ENCODE peak calls at places on chromosomes 11 and 22, in five cellular contexts. One of them, this sample, is unnamed.

GRCh38 chr11:33829430-33830141 is 55.3 kb upstream of the FBXO3 start:
- DNase-seq in HFF-Myc: peak
- DNase-seq in lower leg skin: peak
- DNase-seq in foreskin fibroblast: peak
- DNase-seq in IMR-90: peak
- DNase-seq in this sample: peak

GRCh38 chr22:42022162-42022847 is 23.7 kb downstream of the WBP2NL start:
- DNase-seq in foreskin fibroblast: no peak
- DNase-seq in IMR-90: no peak
- DNase-seq in lower leg skin: no peak
- DNase-seq in HFF-Myc: no peak
- DNase-seq in this sample: peak

GRCh38 chr11:60265373-60266214 is 14.9 kb upstream of the MS4A4A start:
- DNase-seq in foreskin fibroblast: peak
- DNase-seq in IMR-90: peak
- DNase-seq in HFF-Myc: peak
- DNase-seq in lower leg skin: no peak
- DNase-seq in this sample: peak

GRCh38 chr22:32177221-32177765 is 18.2 kb upstream of the C22orf42 start:
- DNase-seq in foreskin fibroblast: no peak
- DNase-seq in lower leg skin: no peak
- DNase-seq in IMR-90: no peak
- DNase-seq in HFF-Myc: no peak
- DNase-seq in this sample: peak

GRCh38 chr22:44403166-44403565 is 90.4 kb upstream of the SHISAL1 start:
- DNase-seq in lower leg skin: peak
- DNase-seq in foreskin fibroblast: no peak
- DNase-seq in HFF-Myc: no peak
- DNase-seq in IMR-90: no peak
- DNase-seq in this sample: no peak

GRCh38 chr11:31608995-31609394 is 99.4 kb downstream of the ELP4 start:
- DNase-seq in foreskin fibroblast: no peak
- DNase-seq in lower leg skin: no peak
- DNase-seq in HFF-Myc: no peak
- DNase-seq in IMR-90: no peak
- DNase-seq in this sample: no peak

GRCh38 chr11:100735949-100736675 is 49.0 kb downstream of the ARHGAP42 start:
- DNase-seq in IMR-90: peak
- DNase-seq in lower leg skin: no peak
- DNase-seq in HFF-Myc: no peak
- DNase-seq in foreskin fibroblast: no peak
- DNase-seq in this sample: peak

GRCh38 chr11:503179-503981 is 3.7 kb downstream of the RNH1 start:
- DNase-seq in foreskin fibroblast: peak
- DNase-seq in HFF-Myc: no peak
- DNase-seq in lower leg skin: peak
- DNase-seq in IMR-90: peak
- DNase-seq in this sample: no peak

GRCh38 chr11:10301656-10302293 is 3.1 kb upstream of the ADM start:
- DNase-seq in HFF-Myc: no peak
- DNase-seq in foreskin fibroblast: peak
- DNase-seq in lower leg skin: no peak
- DNase-seq in IMR-90: peak
- DNase-seq in this sample: peak

GRCh38 chr11:65440831-65441499 is 18.4 kb downstream of the NEAT1 start:
- DNase-seq in lower leg skin: peak
- DNase-seq in HFF-Myc: no peak
- DNase-seq in IMR-90: peak
- DNase-seq in foreskin fibroblast: no peak
- DNase-seq in this sample: peak

GRCh38 chr11:126115253-126115540 is 52.5 kb upstream of the CDON start:
- DNase-seq in foreskin fibroblast: no peak
- DNase-seq in HFF-Myc: no peak
- DNase-seq in lower leg skin: no peak
- DNase-seq in IMR-90: no peak
- DNase-seq in this sample: no peak

GRCh38 chr11:103773059-103773458 is 263.4 kb upstream of the DDI1 start:
- DNase-seq in foreskin fibroblast: peak
- DNase-seq in lower leg skin: no peak
- DNase-seq in HFF-Myc: no peak
- DNase-seq in IMR-90: peak
- DNase-seq in this sample: no peak

GRCh38 chr11:65501530-65502273 is 2.9 kb downstream of the MALAT1 start:
- DNase-seq in IMR-90: peak
- DNase-seq in foreskin fibroblast: no peak
- DNase-seq in HFF-Myc: peak
- DNase-seq in lower leg skin: no peak
- DNase-seq in this sample: no peak

GRCh38 chr11:120950880-120951279 is 73.0 kb upstream of the TBCEL start:
- DNase-seq in HFF-Myc: no peak
- DNase-seq in lower leg skin: no peak
- DNase-seq in IMR-90: no peak
- DNase-seq in foreskin fibroblast: no peak
- DNase-seq in this sample: no peak

GRCh38 chr11:120941000-120941399 is 82.9 kb upstream of the TBCEL start:
- DNase-seq in HFF-Myc: no peak
- DNase-seq in lower leg skin: no peak
- DNase-seq in foreskin fibroblast: no peak
- DNase-seq in IMR-90: no peak
- DNase-seq in this sample: peak

GRCh38 chr11:120942701-120943100 is 81.2 kb upstream of the TBCEL start:
- DNase-seq in IMR-90: no peak
- DNase-seq in HFF-Myc: no peak
- DNase-seq in lower leg skin: no peak
- DNase-seq in foreskin fibroblast: no peak
- DNase-seq in this sample: no peak

GRCh38 chr11:120940297-120940847 is 83.5 kb upstream of the TBCEL start:
- DNase-seq in IMR-90: peak
- DNase-seq in foreskin fibroblast: no peak
- DNase-seq in HFF-Myc: no peak
- DNase-seq in lower leg skin: no peak
- DNase-seq in this sample: no peak

DNA sequence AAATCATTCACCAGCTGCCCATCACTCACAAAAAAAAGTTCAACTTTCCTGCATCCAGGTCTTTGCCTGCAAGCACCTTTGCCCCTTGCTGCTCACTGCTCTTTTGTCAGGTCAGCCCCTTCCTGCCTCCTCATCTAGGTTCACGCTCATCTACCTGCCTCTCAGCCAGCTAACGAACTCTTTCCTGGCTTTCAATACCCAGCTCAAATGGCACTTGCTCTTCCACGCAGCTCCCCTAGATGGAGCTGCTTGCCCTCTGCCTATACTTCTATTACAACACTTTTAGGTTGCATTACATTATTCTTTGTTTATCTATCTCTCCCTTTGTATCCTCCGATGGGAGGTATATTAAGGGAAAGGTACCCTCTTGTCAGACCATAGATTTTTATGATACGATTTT is 78.9 kb upstream of the TBCEL start:
- DNase-seq in foreskin fibroblast: no peak
- DNase-seq in lower leg skin: no peak
- DNase-seq in HFF-Myc: no peak
- DNase-seq in IMR-90: no peak
- DNase-seq in this sample: no peak
- TF ChIP-seq CTCF in foreskin fibroblast: no peak
- TF ChIP-seq CTCF in lower leg skin: no peak
- TF ChIP-seq CTCF in HFF-Myc: peak
- TF ChIP-seq CTCF in IMR-90: peak
- TF ChIP-seq CTCF in this sample: peak

GRCh38 chr11:134223836-134224709 is at the start of the genes NCAPD3 and VPS26B:
- DNase-seq in IMR-90: peak
- DNase-seq in HFF-Myc: peak
- DNase-seq in foreskin fibroblast: peak
- DNase-seq in lower leg skin: peak
- DNase-seq in this sample: peak

GRCh38 chr11:134229131-134229790 is 4.8 kb downstream of the VPS26B start:
- DNase-seq in lower leg skin: no peak
- DNase-seq in HFF-Myc: no peak
- DNase-seq in foreskin fibroblast: peak
- DNase-seq in IMR-90: no peak
- DNase-seq in this sample: peak

GRCh38 chr11:134224710-134225662 is 515 bp downstream of the VPS26B start:
- DNase-seq in HFF-Myc: no peak
- DNase-seq in IMR-90: peak
- DNase-seq in lower leg skin: peak
- DNase-seq in foreskin fibroblast: peak
- DNase-seq in this sample: peak

GRCh38 chr11:134228625-134229024 is 4.2 kb downstream of the VPS26B start:
- DNase-seq in HFF-Myc: peak
- DNase-seq in IMR-90: no peak
- DNase-seq in lower leg skin: peak
- DNase-seq in foreskin fibroblast: peak
- DNase-seq in this sample: no peak

GRCh38 chr11:134226806-134227325 is 2.4 kb downstream of the VPS26B start:
- DNase-seq in lower leg skin: no peak
- DNase-seq in foreskin fibroblast: no peak
- DNase-seq in HFF-Myc: no peak
- DNase-seq in IMR-90: peak
- DNase-seq in this sample: no peak
- H3K4me3 ChIP-seq in lower leg skin: no peak
- H3K4me3 ChIP-seq in foreskin fibroblast: no peak
- H3K4me3 ChIP-seq in HFF-Myc: peak
- H3K4me3 ChIP-seq in IMR-90: no peak
- H3K4me3 ChIP-seq in this sample: no peak

GRCh38 chr11:61769169-61769920 is 16.9 kb downstream of the MYRF start:
- DNase-seq in foreskin fibroblast: no peak
- DNase-seq in HFF-Myc: no peak
- DNase-seq in IMR-90: peak
- DNase-seq in lower leg skin: no peak
- DNase-seq in this sample: no peak
- TF ChIP-seq CTCF in foreskin fibroblast: peak
- TF ChIP-seq CTCF in HFF-Myc: peak
- TF ChIP-seq CTCF in IMR-90: peak
- TF ChIP-seq CTCF in lower leg skin: no peak
- TF ChIP-seq CTCF in this sample: no peak

GRCh38 chr11:107549954-107550285 is 15.6 kb downstream of the ALKBH8 start:
- DNase-seq in lower leg skin: no peak
- DNase-seq in IMR-90: no peak
- DNase-seq in foreskin fibroblast: no peak
- DNase-seq in HFF-Myc: no peak
- DNase-seq in this sample: no peak

GRCh38 chr11:107550304-107550703 is 15.2 kb downstream of the ALKBH8 start:
- DNase-seq in IMR-90: no peak
- DNase-seq in foreskin fibroblast: no peak
- DNase-seq in HFF-Myc: no peak
- DNase-seq in lower leg skin: no peak
- DNase-seq in this sample: no peak

GRCh38 chr11:107545101-107545514 is 20.4 kb downstream of the ALKBH8 start:
- DNase-seq in foreskin fibroblast: no peak
- DNase-seq in lower leg skin: no peak
- DNase-seq in HFF-Myc: no peak
- DNase-seq in IMR-90: peak
- DNase-seq in this sample: peak

GRCh38 chr11:107549253-107549953 is 16.1 kb downstream of the ALKBH8 start:
- DNase-seq in lower leg skin: no peak
- DNase-seq in IMR-90: peak
- DNase-seq in foreskin fibroblast: peak
- DNase-seq in HFF-Myc: peak
- DNase-seq in this sample: peak
- H3K4me3 ChIP-seq in lower leg skin: no peak
- H3K4me3 ChIP-seq in IMR-90: no peak
- H3K4me3 ChIP-seq in foreskin fibroblast: no peak
- H3K4me3 ChIP-seq in HFF-Myc: no peak
- H3K4me3 ChIP-seq in this sample: no peak

GRCh38 chr11:13298765-13299164 is 21.2 kb downstream of the BMAL1 start:
- DNase-seq in HFF-Myc: no peak
- DNase-seq in foreskin fibroblast: no peak
- DNase-seq in lower leg skin: no peak
- DNase-seq in IMR-90: no peak
- DNase-seq in this sample: no peak
- TF ChIP-seq CTCF in HFF-Myc: no peak
- TF ChIP-seq CTCF in foreskin fibroblast: no peak
- TF ChIP-seq CTCF in lower leg skin: no peak
- TF ChIP-seq CTCF in IMR-90: no peak
- TF ChIP-seq CTCF in this sample: no peak

GRCh38 chr11:111911563-111912401 is at the start of gene CRYAB:
- DNase-seq in HFF-Myc: peak
- DNase-seq in foreskin fibroblast: peak
- DNase-seq in lower leg skin: peak
- DNase-seq in IMR-90: peak
- DNase-seq in this sample: peak
- H3K4me3 ChIP-seq in HFF-Myc: no peak
- H3K4me3 ChIP-seq in foreskin fibroblast: peak
- H3K4me3 ChIP-seq in lower leg skin: peak
- H3K4me3 ChIP-seq in IMR-90: peak
- H3K4me3 ChIP-seq in this sample: peak

GRCh38 chr11:59025097-59025496 is 61.0 kb upstream of the GLYATL1B start:
- DNase-seq in lower leg skin: no peak
- DNase-seq in foreskin fibroblast: no peak
- DNase-seq in HFF-Myc: no peak
- DNase-seq in IMR-90: no peak
- DNase-seq in this sample: no peak
- TF ChIP-seq CTCF in lower leg skin: no peak
- TF ChIP-seq CTCF in foreskin fibroblast: no peak
- TF ChIP-seq CTCF in HFF-Myc: no peak
- TF ChIP-seq CTCF in IMR-90: no peak
- TF ChIP-seq CTCF in this sample: no peak

DNA sequence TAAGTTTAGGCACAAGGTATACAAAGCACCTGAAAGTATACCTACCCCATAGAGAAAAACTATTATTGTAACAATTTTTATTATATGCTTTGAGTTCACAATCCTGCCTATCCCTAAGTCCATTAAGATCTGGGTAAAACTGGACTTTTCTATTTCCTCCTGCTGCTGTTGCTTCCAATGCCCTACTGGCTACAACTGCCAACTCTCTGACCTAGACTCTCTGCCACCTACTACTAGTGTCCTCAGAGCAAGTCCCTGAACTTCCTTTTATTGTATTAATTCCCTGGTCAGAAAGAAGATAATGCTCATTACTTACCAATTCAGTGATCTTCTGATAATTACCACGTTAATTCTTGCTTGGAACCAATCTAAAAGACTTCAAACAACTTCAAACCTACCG is 70.3 kb downstream of the RBFOX2 start:
- DNase-seq in IMR-90: no peak
- DNase-seq in foreskin fibroblast: no peak
- DNase-seq in lower leg skin: no peak
- DNase-seq in HFF-Myc: no peak
- DNase-seq in this sample: no peak
- H3K4me3 ChIP-seq in IMR-90: no peak
- H3K4me3 ChIP-seq in foreskin fibroblast: no peak
- H3K4me3 ChIP-seq in lower leg skin: no peak
- H3K4me3 ChIP-seq in HFF-Myc: no peak
- H3K4me3 ChIP-seq in this sample: no peak

GRCh38 chr22:50694099-50694498 is 21.5 kb downstream of the SHANK3 start:
- DNase-seq in HFF-Myc: no peak
- DNase-seq in lower leg skin: no peak
- DNase-seq in IMR-90: peak
- DNase-seq in foreskin fibroblast: no peak
- DNase-seq in this sample: peak
- TF ChIP-seq CTCF in HFF-Myc: no peak
- TF ChIP-seq CTCF in lower leg skin: no peak
- TF ChIP-seq CTCF in IMR-90: no peak
- TF ChIP-seq CTCF in foreskin fibroblast: no peak
- TF ChIP-seq CTCF in this sample: peak